ENCODE peak calls at places on chromosomes 12 and 14, in four cellular contexts. S is breast epithelium, J is GM10248, X is esophagus squamous epithelium. N is an unnamed sample.

GRCh38 chr14:68924392-68925158 is 54.5 kb downstream of the ACTN1 start:
- DNase-seq in S (no peak), J (no peak), X (no peak), N (no peak)

GRCh38 chr14:34750670-34751069 is 36.3 kb upstream of the CFL2 start:
- DNase-seq in S (no peak), J (no peak), X (no peak), N (no peak)

GRCh38 chr12:53530056-53530455 is 22.8 kb upstream of the NPFF start:
- DNase-seq in S (no peak), J (no peak), X (no peak), N (no peak)

GRCh38 chr12:115190191-115190590 is 506.2 kb upstream of the TBX3 start:
- DNase-seq in S (no peak), J (no peak), X (no peak), N (no peak)

GRCh38 chr12:27449893-27450534 is 3.5 kb downstream of the SMCO2 start:
- DNase-seq in S (no peak), J (no peak), X (no peak), N (no peak)

GRCh38 chr12:57451233-57451778 is 3.8 kb upstream of the INHBE start:
- DNase-seq in S (no peak), J (no peak), X (no peak), N (no peak)

GRCh38 chr14:21987937-21988336 is 314.3 kb upstream of the OR4E1 start:
- DNase-seq in S (no peak), J (no peak), X (no peak), N (no peak)

GRCh38 chr14:101561145-101561896 is at the start of gene DIO3:
- DNase-seq in S (no peak), J (no peak), X (no peak), N (peak)

GRCh38 chr12:95197636-95198035 is 19.6 kb downstream of the FGD6 start:
- DNase-seq in S (no peak), J (no peak), X (no peak), N (no peak)

GRCh38 chr12:3489057-3489456 is 1.9 kb upstream of the PRMT8 start:
- DNase-seq in S (no peak), J (no peak), X (no peak), N (no peak)

GRCh38 chr14:75234173-75234855 is 44.3 kb upstream of the FOS start:
- DNase-seq in S (no peak), J (no peak), X (no peak), N (peak)

GRCh38 chr12:56193025-56193578 is 3.8 kb upstream of the SMARCC2 start:
- DNase-seq in S (peak), J (peak), X (peak), N (no peak)

GRCh38 chr12:101968770-101969169 is 91.4 kb downstream of the DRAM1 start:
- DNase-seq in S (no peak), J (no peak), X (no peak), N (no peak)

GRCh38 chr12:65825573-65826512 is 1.6 kb downstream of the HMGA2 start:
- DNase-seq in S (no peak), J (peak), X (no peak), N (peak)

GRCh38 chr12:29944269-29945000 is 160.7 kb upstream of the TMTC1 start:
- DNase-seq in S (no peak), J (no peak), X (no peak), N (no peak)

GRCh38 chr12:124713436-124714082 is 146.1 kb upstream of the NCOR2 start:
- DNase-seq in S (no peak), J (peak), X (no peak), N (no peak)

GRCh38 chr14:59187802-59188460 is 536 bp upstream of the DAAM1 start:
- DNase-seq in S (peak), J (peak), X (no peak), N (peak)

GRCh38 chr14:35215110-35215872 is 76.9 kb upstream of the PSMA6 start:
- DNase-seq in S (no peak), J (peak), X (no peak), N (no peak)

GRCh38 chr12:94793191-94793595 is 142.8 kb upstream of the TMCC3 start:
- DNase-seq in S (no peak), J (no peak), X (no peak), N (no peak)

GRCh38 chr12:84874125-84874824 is 38.3 kb downstream of the SLC6A15 start:
- DNase-seq in S (no peak), J (peak), X (no peak), N (no peak)

GRCh38 chr14:104657114-104657524 is 32.3 kb upstream of the INF2 start:
- DNase-seq in S (no peak), J (peak), X (no peak), N (no peak)

GRCh38 chr14:74394549-74394948 is 31.5 kb downstream of the SYNDIG1L start:
- DNase-seq in S (no peak), J (no peak), X (no peak), N (no peak)

GRCh38 chr14:101602466-101602840 is 41.2 kb downstream of the DIO3 start:
- DNase-seq in S (peak), J (no peak), X (no peak), N (no peak)

GRCh38 chr12:18700254-18700653 is 37.6 kb downstream of the PLCZ1 start:
- DNase-seq in S (no peak), J (no peak), X (no peak), N (no peak)

GRCh38 chr14:106844608-106845285 is 1318.4 kb downstream of the TMEM121 start:
- DNase-seq in S (peak), J (peak), X (no peak), N (peak)

GRCh38 chr14:106842687-106843086 is 1316.3 kb downstream of the TMEM121 start:
- DNase-seq in S (no peak), J (no peak), X (no peak), N (peak)

GRCh38 chr14:106841701-106842100 is 1315.3 kb downstream of the TMEM121 start:
- DNase-seq in S (no peak), J (no peak), X (no peak), N (no peak)

GRCh38 chr14:106843951-106844483 is 1317.6 kb downstream of the TMEM121 start:
- DNase-seq in S (peak), J (peak), X (no peak), N (peak)

DNA sequence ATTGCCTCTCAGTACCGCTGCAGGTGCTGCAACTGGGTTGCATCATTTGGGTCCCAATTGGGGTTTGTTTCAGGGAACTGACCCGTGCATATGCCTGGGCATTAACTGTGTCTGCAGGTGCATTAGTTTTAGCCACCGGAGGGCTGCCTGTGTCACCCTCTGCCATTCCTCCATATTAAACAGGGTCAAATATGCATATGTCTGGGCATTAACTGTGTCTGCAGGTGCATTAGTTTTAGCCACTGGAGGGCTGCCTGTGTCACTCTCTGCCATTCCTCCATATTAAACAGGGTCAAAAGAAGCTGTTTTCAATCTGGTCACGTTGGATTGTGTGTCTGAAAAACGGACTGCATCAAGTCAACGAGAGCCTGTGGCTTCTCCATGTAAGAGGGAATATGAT is 1317.0 kb downstream of the TMEM121 start:
- DNase-seq in S (no peak), J (no peak), X (no peak), N (no peak)
- TF ChIP-seq CTCF in S (no peak), J (peak), X (no peak), N (no peak)

GRCh38 chr12:112967306-112967705 is 11.0 kb upstream of the OAS2 start:
- DNase-seq in S (no peak), J (peak), X (no peak), N (no peak)
- TF ChIP-seq CTCF in S (no peak), J (no peak), X (no peak), N (no peak)

GRCh38 chr14:32933623-32933942 is 5.1 kb upstream of the NPAS3 start:
- DNase-seq in S (no peak), J (no peak), X (no peak), N (no peak)
- TF ChIP-seq CTCF in S (no peak), J (no peak), X (no peak), N (no peak)

GRCh38 chr14:95611293-95611880 is 74.8 kb upstream of the TCL1B start:
- DNase-seq in S (peak), J (no peak), X (no peak), N (no peak)

GRCh38 chr14:95614335-95614734 is 71.9 kb upstream of the TCL1B start:
- DNase-seq in S (no peak), J (no peak), X (no peak), N (no peak)

GRCh38 chr14:95609398-95609990 is 74.6 kb downstream of the GLRX5 start:
- DNase-seq in S (no peak), J (peak), X (no peak), N (no peak)
- TF ChIP-seq CTCF in S (no peak), J (peak), X (peak), N (no peak)